ENCODE peak calls at places on chromosomes 3 and 15, in five cellular contexts. D is PC-3, B is lung, Y is kidney, X is GM12878. J is an unnamed sample.

GRCh38 chr3:121914081-121914998 is 20.1 kb downstream of the SLC15A2 start:
- DNase-seq in Y (no peak), X (no peak), D (no peak), B (no peak), J (no peak)

GRCh38 chr3:66259721-66260255 is 39.0 kb downstream of the SLC25A26 start:
- DNase-seq in B (no peak), Y (no peak), X (no peak), D (no peak), J (no peak)

GRCh38 chr3:15766406-15766805 is 31.4 kb downstream of the ANKRD28 start:
- DNase-seq in B (no peak), D (no peak), Y (no peak), X (no peak), J (no peak)

GRCh38 chr3:117790256-117790987 is 1080.8 kb downstream of the TUSC7 start:
- DNase-seq in B (no peak), X (no peak), Y (no peak), D (no peak), J (no peak)

GRCh38 chr3:126103121-126104027 is 19.4 kb upstream of the SLC41A3 start:
- DNase-seq in B (no peak), Y (no peak), D (no peak), X (no peak), J (no peak)

GRCh38 chr3:123571973-123572365 is 12.9 kb downstream of the HACD2 start:
- DNase-seq in Y (no peak), X (no peak), D (no peak), B (no peak), J (no peak)

GRCh38 chr3:40267940-40268707 is 41.4 kb upstream of the EIF1B start:
- DNase-seq in B (no peak), X (no peak), D (no peak), Y (no peak), J (no peak)

GRCh38 chr15:75107905-75108838 is 84.8 kb downstream of the PPCDC start:
- DNase-seq in D (peak), X (peak), Y (peak), B (no peak), J (peak)

GRCh38 chr3:181948286-181948685 is 236.6 kb downstream of the SOX2 start:
- DNase-seq in Y (no peak), B (no peak), D (peak), X (no peak), J (no peak)

GRCh38 chr3:134083008-134083407 is 53.3 kb upstream of the SLCO2A1 start:
- DNase-seq in X (no peak), B (no peak), D (no peak), Y (no peak), J (no peak)

GRCh38 chr3:129528589-129529100 is at the start of gene RHO:
- DNase-seq in Y (no peak), X (no peak), D (no peak), B (no peak), J (no peak)

GRCh38 chr3:192706272-192706671 is 21.1 kb downstream of the FGF12 start:
- DNase-seq in D (no peak), X (no peak), B (no peak), Y (peak), J (no peak)

DNA sequence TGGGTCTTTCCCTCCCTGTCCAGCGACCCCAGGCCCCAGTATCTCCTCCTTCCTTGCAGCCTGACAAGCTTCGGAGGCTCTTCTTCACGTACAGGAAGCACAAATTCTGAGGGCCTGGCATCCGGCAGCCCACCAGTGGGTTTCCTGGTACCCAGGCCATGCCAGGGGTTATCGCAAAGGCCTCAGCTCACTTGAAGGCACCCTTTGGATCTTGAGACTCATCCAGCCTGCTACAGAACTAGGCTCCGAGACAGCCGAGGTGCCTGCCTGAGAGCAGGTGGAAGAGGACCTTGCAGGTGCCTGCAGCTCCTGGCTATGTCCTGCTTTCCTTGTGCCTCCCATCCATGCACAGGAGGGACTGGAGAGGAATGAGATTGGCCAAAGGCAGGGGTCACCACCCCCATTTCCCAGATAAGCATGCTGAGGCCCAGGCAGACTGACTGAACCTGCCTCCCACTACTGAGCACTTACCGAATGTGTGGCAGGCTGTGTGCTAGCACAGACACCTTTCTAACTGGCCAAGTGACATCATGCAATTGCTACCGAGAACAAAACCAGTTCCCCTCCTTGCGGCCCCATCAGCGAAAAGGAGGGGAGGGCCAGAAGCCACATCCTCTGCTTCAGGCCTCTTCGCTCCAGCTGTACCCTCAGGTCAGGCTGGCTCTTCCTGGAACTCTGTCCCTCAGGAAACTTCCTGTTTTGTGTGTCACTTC is 11.2 kb downstream of the SH2D7 start:
- DNase-seq in B (no peak), X (peak), D (peak), Y (no peak), J (no peak)
- H3K4me3 ChIP-seq in B (no peak), X (no peak), D (no peak), Y (no peak), J (no peak)

DNA sequence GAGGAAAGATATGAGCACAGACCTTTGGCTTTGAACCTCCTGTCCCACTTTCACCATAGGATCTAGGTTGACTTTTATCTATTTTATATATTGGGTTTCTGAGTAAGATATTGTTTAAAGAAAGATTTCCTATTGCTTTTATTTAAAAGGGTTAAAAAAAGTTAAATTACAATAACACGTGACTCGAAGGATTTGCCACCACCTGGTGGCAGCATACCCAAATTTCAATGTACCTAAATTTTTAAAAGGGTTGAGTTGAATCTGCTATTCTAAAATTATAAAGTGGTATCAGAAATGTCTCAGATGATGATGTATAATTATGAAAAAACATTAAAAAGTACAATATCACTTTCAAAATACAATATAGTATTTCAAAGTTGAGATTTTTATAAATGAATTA is 368.4 kb downstream of the MECOM start:
- DNase-seq in D (peak), B (no peak), X (no peak), Y (no peak), J (no peak)
- TF ChIP-seq CTCF in D (peak), B (no peak), X (peak), Y (no peak), J (peak)

DNA sequence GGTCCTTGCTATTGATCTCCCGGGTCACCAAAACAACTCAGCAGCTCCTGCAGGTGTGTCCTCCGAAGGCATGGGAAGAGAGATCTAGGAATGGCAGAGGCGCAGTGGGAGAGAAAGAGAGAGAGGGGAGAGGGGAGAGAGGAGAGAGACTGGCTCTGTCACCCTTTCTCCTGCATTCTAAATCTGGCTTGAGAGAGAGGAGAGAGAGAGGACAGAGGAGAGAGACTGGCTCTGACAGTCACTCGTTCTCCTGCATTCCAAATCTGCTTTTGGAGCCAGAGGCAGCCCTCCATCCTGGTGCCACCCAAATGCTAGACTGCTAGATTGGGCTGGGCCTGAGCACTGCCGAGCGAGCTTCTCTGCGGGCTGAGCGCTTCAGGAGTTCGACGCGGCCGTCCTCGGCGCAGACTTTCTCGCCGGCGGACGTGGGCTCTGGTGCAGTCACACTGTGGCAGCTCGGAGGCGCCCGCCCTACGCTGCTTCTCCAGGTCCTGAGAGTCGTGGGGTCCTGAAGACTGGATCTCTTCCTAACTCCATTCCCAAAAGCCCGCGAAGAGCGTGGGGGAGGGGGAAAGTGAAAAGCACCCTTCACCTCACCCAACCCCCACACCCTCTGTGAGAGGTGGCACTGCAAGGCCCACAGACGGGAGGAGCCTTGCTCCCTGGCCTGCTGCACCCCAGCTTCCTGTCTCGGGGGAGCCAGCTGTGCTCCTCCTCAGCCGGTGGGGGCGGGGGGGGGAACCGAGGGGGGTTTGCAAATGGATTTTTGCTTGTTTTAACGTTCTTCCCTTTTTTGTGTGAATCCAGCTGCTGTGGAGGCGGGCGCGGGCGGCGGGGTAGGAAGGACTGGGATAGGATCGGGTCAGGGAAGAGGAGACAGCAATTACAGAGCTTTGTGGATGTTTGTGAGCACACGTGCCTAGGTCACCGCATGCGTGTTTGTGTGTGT is 222.3 kb downstream of the MEIS2 start:
- DNase-seq in B (no peak), X (no peak), D (no peak), Y (peak), J (no peak)
- H3K4me3 ChIP-seq in B (no peak), X (peak), D (no peak), Y (no peak), J (peak)

GRCh38 chr15:88610756-88611231 is 10.3 kb upstream of the AEN start:
- DNase-seq in Y (no peak), B (no peak), X (no peak), D (no peak), J (no peak)
- TF ChIP-seq CTCF in Y (no peak), B (no peak), X (no peak), D (no peak), J (peak)

DNA sequence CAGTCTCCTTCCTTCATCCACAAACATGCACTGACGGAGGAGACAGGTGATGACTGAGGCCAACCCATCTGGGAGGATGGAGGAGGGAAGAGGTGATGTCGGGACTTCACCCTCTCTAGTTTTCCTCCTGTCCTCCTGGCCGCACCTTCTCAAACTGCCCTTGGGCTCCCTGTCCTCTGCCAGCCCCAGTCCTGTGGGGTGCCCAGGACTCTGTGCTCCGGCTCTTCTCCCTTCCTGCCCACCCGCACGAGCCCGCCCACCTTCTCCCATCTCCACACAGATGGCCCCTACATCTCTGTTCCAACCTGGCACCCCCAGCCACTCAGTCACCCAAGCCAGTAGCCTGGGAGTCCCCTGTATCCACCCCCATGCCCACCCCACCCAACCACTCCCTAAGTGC is 206.7 kb upstream of the LINGO1 start:
- DNase-seq in Y (peak), D (no peak), B (no peak), X (no peak), J (no peak)
- H3K4me3 ChIP-seq in Y (no peak), D (no peak), B (no peak), X (no peak), J (no peak)

DNA sequence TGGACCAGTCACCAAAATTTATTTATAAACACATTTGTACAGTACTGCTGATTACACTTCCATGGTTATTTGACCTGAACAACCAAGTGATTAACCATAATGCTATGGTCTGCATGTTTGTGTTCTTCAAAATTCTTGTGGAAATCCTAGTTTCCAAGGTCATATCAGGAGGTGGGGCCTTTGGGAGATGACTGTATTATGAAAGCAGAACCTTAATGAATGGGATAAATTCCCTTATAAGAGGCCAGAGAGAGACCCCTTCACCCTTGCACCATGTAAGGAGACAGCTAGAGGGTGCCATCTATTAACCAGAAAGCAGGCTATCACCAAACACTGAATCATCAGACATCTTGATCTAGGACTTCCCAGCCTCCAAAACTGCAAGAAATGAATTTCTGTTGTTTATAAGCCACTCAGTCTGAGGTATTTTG is 1.9 kb downstream of the SCAPER start:
- DNase-seq in X (peak), D (peak), B (no peak), Y (no peak), J (no peak)
- TF ChIP-seq CTCF in X (peak), D (peak), B (no peak), Y (no peak), J (peak)

DNA sequence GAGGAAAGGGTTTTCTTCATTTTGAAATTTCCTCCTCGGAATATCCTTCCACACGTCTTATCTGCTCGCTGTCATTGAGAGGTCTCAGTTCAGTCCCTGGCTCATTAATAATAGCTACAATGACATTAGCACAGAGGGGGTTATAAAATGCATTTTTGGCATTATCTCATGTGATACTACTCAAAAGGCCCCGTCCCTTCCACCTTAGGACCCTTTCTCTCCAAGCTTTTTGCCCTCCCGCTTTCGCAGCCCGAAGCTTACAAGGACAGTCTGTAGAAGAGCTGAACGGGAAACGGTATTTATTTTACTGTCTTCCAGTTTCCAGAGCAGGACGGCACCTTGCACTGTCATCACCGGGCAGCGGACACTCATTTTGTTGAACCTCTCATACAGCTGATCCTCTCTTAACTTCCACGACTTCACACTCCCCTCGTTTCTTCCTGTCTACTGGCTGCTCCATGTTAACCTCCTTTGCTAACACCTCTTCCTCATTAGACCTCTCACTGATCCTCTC is 5.6 kb upstream of the PLEKHO2 start:
- DNase-seq in Y (no peak), X (no peak), B (no peak), D (no peak), J (no peak)
- H3K4me3 ChIP-seq in Y (peak), X (no peak), B (no peak), D (no peak), J (no peak)

DNA sequence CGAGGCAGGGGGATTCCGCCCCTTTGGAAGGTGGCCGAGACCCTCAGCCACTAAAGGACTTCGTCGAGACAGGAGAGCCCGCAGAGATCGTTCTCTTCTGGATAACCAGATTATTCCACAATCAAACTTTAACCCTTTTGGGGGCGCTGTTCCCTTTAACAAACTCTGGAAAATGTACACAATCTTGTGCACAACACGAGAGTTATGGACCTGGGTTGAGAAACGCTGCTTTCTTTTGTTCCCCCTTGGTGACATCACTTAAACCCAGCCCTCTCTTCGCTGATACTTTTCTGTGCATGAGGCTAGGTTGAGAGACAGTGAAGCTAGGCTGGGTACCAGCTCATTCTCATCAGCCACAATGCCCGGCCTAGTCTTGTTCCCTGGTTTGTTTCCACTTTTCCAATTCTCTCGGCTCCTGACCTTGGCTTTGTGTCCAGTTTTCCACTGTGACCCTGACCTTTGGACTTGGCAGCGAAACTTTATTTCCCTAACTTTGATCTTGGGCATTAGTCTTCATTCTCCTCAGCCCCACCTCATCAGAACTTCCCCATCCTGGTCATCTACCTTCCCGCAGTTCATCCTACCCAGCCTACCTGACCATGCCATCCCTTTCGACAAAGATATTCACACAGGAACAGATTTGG is 797 bp upstream of the ADPGK start:
- DNase-seq in B (peak), D (peak), Y (no peak), X (peak), J (peak)
- TF ChIP-seq CTCF in B (peak), D (peak), Y (peak), X (peak), J (peak)

J was measured in AG09309.